ENCODE peak calls at places on chromosomes 3 and 15, in six cellular contexts. Z is cerebellum; Q is midbrain; O is CD4-positive, CD25-positive, alpha-beta regulatory T cell; G is activated T-cell treated with anti-CD3 and anti-CD28 coated beads, Interleukin-2, amount 50 U/mL, for 72 hours; L is T-helper 2 cell. F is an unnamed sample.

GRCh38 chr3:153252963-153253362 is 90.9 kb downstream of the RAP2B start:
- DNase-seq in Z (no peak), Q (no peak), O (no peak), G (no peak), L (no peak), F (no peak)

GRCh38 chr3:184635126-184635525 is 73.5 kb downstream of the EPHB3 start:
- DNase-seq in Z (no peak), Q (no peak), O (no peak), G (no peak), L (no peak), F (no peak)

GRCh38 chr15:57367556-57367955 is 8.7 kb upstream of the CGNL1 start:
- DNase-seq in Z (peak), Q (no peak), O (no peak), G (no peak), L (no peak), F (no peak)

GRCh38 chr3:155978324-155978723 is 107.9 kb downstream of the GMPS start:
- DNase-seq in Z (no peak), Q (no peak), O (no peak), G (no peak), L (no peak), F (no peak)

GRCh38 chr3:56747150-56747549 is 54.6 kb downstream of the ARHGEF3 start:
- DNase-seq in Z (no peak), Q (no peak), O (no peak), G (no peak), L (no peak), F (no peak)

GRCh38 chr3:136898954-136899353 is 36.9 kb downstream of the NCK1 start:
- DNase-seq in Z (no peak), Q (no peak), O (no peak), G (no peak), L (no peak), F (no peak)

GRCh38 chr15:58764468-58764867 is 6.6 kb upstream of the MINDY2 start:
- DNase-seq in Z (no peak), Q (no peak), O (no peak), G (no peak), L (no peak), F (no peak)

GRCh38 chr3:194582196-194582905 is 50.9 kb downstream of the TMEM44 start:
- DNase-seq in Z (no peak), Q (no peak), O (no peak), G (no peak), L (no peak), F (no peak)

GRCh38 chr3:7978104-7978457 is 523.5 kb upstream of the LMCD1 start:
- DNase-seq in Z (no peak), Q (peak), O (no peak), G (no peak), L (no peak), F (peak)

GRCh38 chr3:71444028-71444860 is 139.3 kb downstream of the FOXP1 start:
- DNase-seq in Z (no peak), Q (no peak), O (peak), G (peak), L (peak), F (peak)

GRCh38 chr3:42149537-42150426 is 58.6 kb downstream of the TRAK1 start:
- DNase-seq in Z (no peak), Q (no peak), O (no peak), G (no peak), L (no peak), F (no peak)

GRCh38 chr3:82509951-82510603 is 748.6 kb upstream of the GBE1 start:
- DNase-seq in Z (peak), Q (no peak), O (no peak), G (no peak), L (no peak), F (peak)

GRCh38 chr3:120420360-120420759 is 30.4 kb downstream of the FSTL1 start:
- DNase-seq in Z (no peak), Q (no peak), O (no peak), G (no peak), L (no peak), F (no peak)

GRCh38 chr3:170064108-170064507 is 26.3 kb downstream of the GPR160 start:
- DNase-seq in Z (no peak), Q (no peak), O (no peak), G (no peak), L (no peak), F (no peak)

GRCh38 chr3:190173426-190173825 is 52.7 kb upstream of the P3H2 start:
- DNase-seq in Z (no peak), Q (no peak), O (no peak), G (no peak), L (no peak), F (no peak)

GRCh38 chr3:104069114-104069513 is 1297.6 kb upstream of the ALCAM start:
- DNase-seq in Z (no peak), Q (no peak), O (no peak), G (no peak), L (no peak), F (no peak)

GRCh38 chr3:11878837-11879236 is 32.2 kb upstream of the TAMM41 start:
- DNase-seq in Z (no peak), Q (no peak), O (no peak), G (no peak), L (no peak), F (no peak)

GRCh38 chr3:158094917-158095301 is 11.3 kb downstream of the SHOX2 start:
- DNase-seq in Z (no peak), Q (no peak), O (no peak), G (no peak), L (no peak), F (no peak)

GRCh38 chr3:52086461-52086860 is 30.1 kb upstream of the DUSP7 start:
- DNase-seq in Z (no peak), Q (no peak), O (no peak), G (no peak), L (no peak), F (no peak)

GRCh38 chr3:5205165-5205941 is 17.8 kb downstream of the EDEM1 start:
- DNase-seq in Z (no peak), Q (no peak), O (no peak), G (peak), L (no peak), F (no peak)

GRCh38 chr15:95868970-95869369 is 461.5 kb upstream of the NR2F2 start:
- DNase-seq in Z (no peak), Q (no peak), O (no peak), G (no peak), L (no peak), F (no peak)

GRCh38 chr15:67915374-67916050 is 75.7 kb upstream of the RNU6-1 start:
- DNase-seq in Z (peak), Q (peak), O (no peak), G (no peak), L (no peak), F (peak)

GRCh38 chr3:24185738-24186384 is 240.8 kb downstream of the NR1D2 start:
- DNase-seq in Z (peak), Q (peak), O (no peak), G (peak), L (no peak), F (peak)

GRCh38 chr3:66763294-66763693 is 234.8 kb upstream of the KBTBD8 start:
- DNase-seq in Z (no peak), Q (peak), O (no peak), G (no peak), L (no peak), F (peak)

GRCh38 chr3:124273651-124274050 is 281.7 kb upstream of the ROPN1 start:
- DNase-seq in Z (no peak), Q (no peak), O (no peak), G (no peak), L (no peak), F (no peak)

GRCh38 chr3:26960382-26960781 is 337.8 kb downstream of the LRRC3B start:
- DNase-seq in Z (no peak), Q (no peak), O (no peak), G (no peak), L (no peak), F (no peak)

GRCh38 chr3:122298239-122298638 is 26.8 kb upstream of the CSTA start:
- DNase-seq in Z (no peak), Q (no peak), O (no peak), G (peak), L (no peak), F (no peak)

GRCh38 chr3:153130312-153130977 is 31.6 kb upstream of the RAP2B start:
- DNase-seq in Z (no peak), Q (no peak), O (no peak), G (no peak), L (no peak), F (no peak)

GRCh38 chr3:23884481-23884880 is 32.3 kb downstream of the NKIRAS1 start:
- DNase-seq in Z (no peak), Q (no peak), O (no peak), G (no peak), L (no peak), F (no peak)

GRCh38 chr15:85354432-85354831 is 26.0 kb upstream of the AKAP13 start:
- DNase-seq in Z (no peak), Q (no peak), O (no peak), G (no peak), L (no peak), F (no peak)

GRCh38 chr15:90154246-90154645 is 46.9 kb upstream of the SEMA4B start:
- DNase-seq in Z (no peak), Q (no peak), O (no peak), G (no peak), L (no peak), F (no peak)

GRCh38 chr15:88166330-88166993 is 90.1 kb downstream of the NTRK3 start:
- DNase-seq in Z (no peak), Q (no peak), O (no peak), G (peak), L (no peak), F (no peak)

GRCh38 chr3:48565591-48566400 is 2.2 kb upstream of the UCN2 start:
- DNase-seq in Z (no peak), Q (no peak), O (no peak), G (peak), L (no peak), F (no peak)

GRCh38 chr3:55461896-55462295 is 25.2 kb downstream of the WNT5A start:
- DNase-seq in Z (no peak), Q (no peak), O (no peak), G (no peak), L (no peak), F (no peak)